ENCODE peak calls at places on chromosomes 1 and 21, in six cellular contexts. Z, K, G, D, S and R are unnamed samples.

GRCh38 chr1:193408782-193409293 is 222.4 kb upstream of the B3GALT2 start:
- DNase-seq in K (no peak), G (no peak), D (peak; percentile 74), Z (peak; percentile 75), S (peak; percentile 90), R (peak; percentile 92)

GRCh38 chr1:29682171-29682917 is 446.0 kb downstream of the PTPRU start:
- DNase-seq in D (no peak), G (peak; percentile 42), S (no peak), Z (no peak), K (no peak), R (no peak)

GRCh38 chr1:88079036-88079435 is 605.0 kb upstream of the PKN2 start:
- DNase-seq in S (peak; percentile 21), D (peak; percentile 70), Z (peak; percentile 13), K (peak; percentile 24), G (no peak), R (peak; percentile 7)

GRCh38 chr1:27604579-27605299 is 795 bp upstream of the AHDC1 start:
- DNase-seq in S (no peak), G (peak; percentile 77), D (peak; percentile 73), K (no peak), Z (no peak), R (no peak)

GRCh38 chr1:214934035-214934434 is 148.5 kb upstream of the KCNK2 start:
- DNase-seq in Z (no peak), K (no peak), S (no peak), G (no peak), D (no peak), R (no peak)

GRCh38 chr1:53394306-53394705 is 64.9 kb upstream of the DMRTB1 start:
- DNase-seq in K (no peak), Z (no peak), S (no peak), G (no peak), D (no peak), R (no peak)

GRCh38 chr21:21196087-21196486 is 197.9 kb downstream of the NCAM2 start:
- DNase-seq in S (no peak), D (no peak), G (no peak), Z (peak; percentile 39), K (no peak), R (no peak)

GRCh38 chr1:55284856-55285255 is 69.7 kb upstream of the USP24 start:
- DNase-seq in Z (peak; percentile 60), G (no peak), K (peak; percentile 24), S (peak; percentile 67), D (peak; percentile 48), R (peak; percentile 59)

GRCh38 chr1:33572387-33572786 is 99.9 kb downstream of the ZSCAN20 start:
- DNase-seq in K (no peak), G (no peak), Z (no peak), D (no peak), S (no peak), R (no peak)

GRCh38 chr1:3069491-3070303 is 694 bp downstream of the PRDM16 start:
- DNase-seq in G (peak; percentile 67), D (peak; percentile 67), K (no peak), Z (peak; percentile 19), S (peak; percentile 46), R (no peak)

GRCh38 chr1:28601696-28602095 is 9.6 kb downstream of the RAB42 start:
- DNase-seq in Z (peak; percentile 97), S (peak; percentile 90), K (no peak), G (no peak), D (peak; percentile 79), R (peak; percentile 22)

GRCh38 chr1:172360960-172361359 is 59.5 kb upstream of the C1orf105 start:
- DNase-seq in S (no peak), Z (no peak), G (no peak), K (no peak), D (no peak), R (no peak)

GRCh38 chr1:172359531-172359991 is 60.9 kb upstream of the C1orf105 start:
- DNase-seq in K (no peak), S (peak; percentile 66), G (no peak), Z (peak; percentile 54), D (no peak), R (no peak)

GRCh38 chr1:172363852-172364251 is 56.6 kb upstream of the C1orf105 start:
- DNase-seq in G (no peak), Z (no peak), D (no peak), K (no peak), S (no peak), R (no peak)

GRCh38 chr1:172357753-172358152 is 62.7 kb upstream of the C1orf105 start:
- DNase-seq in Z (no peak), D (no peak), S (peak; percentile 25), K (no peak), G (no peak), R (no peak)

GRCh38 chr1:172360511-172360910 is 60.0 kb upstream of the C1orf105 start:
- DNase-seq in K (peak; percentile 31), Z (no peak), G (no peak), D (peak; percentile 92), S (no peak), R (no peak)
- H3K4me1 ChIP-seq in K (peaks cover 7% of the 10 kb centered on the region), Z (peaks cover 10% of the 10 kb centered on the region), G (peaks cover 23% of the 10 kb centered on the region), D (peaks cover 10% of the 10 kb centered on the region), S (peaks cover 5% of the 10 kb centered on the region), R (peaks cover 11% of the 10 kb centered on the region)

GRCh38 chr1:31410871-31411270 is 2.1 kb upstream of the SERINC2 start:
- DNase-seq in Z (peak; percentile 70), K (no peak), S (no peak), G (no peak), D (no peak), R (no peak)

GRCh38 chr1:31413405-31414005 is 492 bp downstream of the SERINC2 start:
- DNase-seq in D (peak; percentile 51), K (peak; percentile 43), Z (no peak), S (peak; percentile 59), G (peak; percentile 74), R (peak; percentile 53)

GRCh38 chr1:31414692-31415370 is 1.8 kb downstream of the SERINC2 start:
- DNase-seq in K (no peak), G (no peak), S (no peak), D (no peak), Z (no peak), R (peak; percentile 84)

GRCh38 chr1:31412205-31412604 is 808 bp upstream of the SERINC2 start:
- DNase-seq in D (no peak), K (no peak), G (no peak), Z (no peak), S (no peak), R (no peak)

GRCh38 chr1:31412732-31413404 is at the start of gene SERINC2:
- DNase-seq in D (peak; percentile 42), G (peak; percentile 81), Z (no peak), S (no peak), K (peak; percentile 26), R (peak; percentile 59)
- H4K8ac ChIP-seq in D (no peak within 1 kb of the TSS), G (peak within 1 kb of the TSS; percentile 93), Z (peak within 1 kb of the TSS; percentile 64), S (peak within 1 kb of the TSS; percentile 8), K (no peak within 1 kb of the TSS), R (peak within 1 kb of the TSS; percentile 33)

DNA sequence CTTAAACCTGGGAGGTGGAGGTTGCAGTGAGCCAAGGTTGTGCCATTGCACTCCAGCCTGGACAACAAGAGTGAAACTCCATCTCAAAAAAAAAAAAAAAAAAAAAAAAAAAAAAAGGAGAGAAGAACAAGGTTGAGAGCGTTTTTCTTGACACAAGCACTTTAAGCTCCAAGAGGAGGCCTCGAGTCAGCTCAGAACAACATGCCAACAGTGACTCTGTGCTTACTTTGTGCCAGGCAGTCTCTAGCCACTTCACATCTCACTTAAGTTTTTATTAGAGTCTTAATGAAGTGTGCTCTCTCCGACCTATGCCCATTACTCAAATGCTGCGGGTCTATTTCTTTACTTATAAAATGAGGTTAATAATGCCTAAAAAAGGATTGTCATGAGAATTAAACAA is 13.0 kb downstream of the ATP1A1 start:
- DNase-seq in D (no peak), G (no peak), S (no peak), K (no peak), Z (no peak), R (no peak)
- H3K36me3 ChIP-seq in D (peaks cover 30% of the 10 kb centered on the region), G (peaks cover 64% of the 10 kb centered on the region), S (peaks cover 73% of the 10 kb centered on the region), K (peaks cover 33% of the 10 kb centered on the region), Z (peaks cover 38% of the 10 kb centered on the region), R (peaks cover 19% of the 10 kb centered on the region)

DNA sequence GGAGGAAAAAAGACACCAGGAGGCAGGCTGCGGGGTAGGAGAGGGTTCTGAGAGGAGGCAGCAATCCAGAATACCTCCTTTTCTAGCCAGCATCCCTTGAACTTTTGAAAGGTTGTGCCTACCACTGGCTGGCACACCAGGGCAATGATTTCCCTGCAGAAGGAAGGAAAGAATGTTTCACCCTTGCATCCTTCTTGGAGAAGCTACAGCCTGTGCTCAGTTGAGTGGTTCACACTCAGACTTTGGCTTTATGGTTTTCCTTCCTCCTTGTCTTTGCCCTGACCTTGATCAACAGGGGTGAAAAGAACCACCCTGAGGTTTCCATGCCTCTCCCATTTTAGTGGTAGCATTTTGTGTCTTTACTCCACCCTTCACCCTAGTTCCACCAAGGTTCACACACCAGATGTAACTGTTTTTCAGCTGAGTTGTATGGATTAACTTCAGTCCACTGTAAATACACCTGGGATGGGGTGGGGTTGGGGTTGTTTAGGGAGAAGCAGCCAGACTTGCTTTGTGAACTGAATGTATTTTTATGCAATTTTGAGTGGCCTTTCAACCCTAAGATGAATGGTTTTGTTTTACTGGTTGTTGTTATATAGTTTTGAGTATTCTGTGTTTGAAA is 122.3 kb downstream of the SYT2 start:
- DNase-seq in Z (no peak), G (no peak), S (no peak), K (no peak), D (no peak), R (no peak)
- H3K4me1 ChIP-seq in Z (peaks cover 46% of the 10 kb centered on the region), G (no peaks in the 10 kb centered on the region), S (peaks cover 30% of the 10 kb centered on the region), K (peaks cover 17% of the 10 kb centered on the region), D (peaks cover 21% of the 10 kb centered on the region), R (peaks cover 40% of the 10 kb centered on the region)

GRCh38 chr1:43982798-43983197 is 3.8 kb downstream of the B4GALT2 start:
- DNase-seq in G (no peak), Z (no peak), D (no peak), S (no peak), K (no peak), R (no peak)
- H4K8ac ChIP-seq in G (no peak overlapping the region), Z (no peak overlapping the region), D (no peak overlapping the region), S (no peak overlapping the region), K (no peak overlapping the region), R (no peak overlapping the region)

GRCh38 chr21:43978060-43978459 is 34.0 kb upstream of the TRAPPC10 start:
- DNase-seq in S (no peak), G (no peak), D (no peak), K (no peak), Z (no peak), R (no peak)
- H3K36me3 ChIP-seq in S (peaks cover 18% of the 10 kb centered on the region), G (no peaks in the 10 kb centered on the region), D (no peaks in the 10 kb centered on the region), K (no peaks in the 10 kb centered on the region), Z (peaks cover 20% of the 10 kb centered on the region), R (no peaks in the 10 kb centered on the region)

DNA sequence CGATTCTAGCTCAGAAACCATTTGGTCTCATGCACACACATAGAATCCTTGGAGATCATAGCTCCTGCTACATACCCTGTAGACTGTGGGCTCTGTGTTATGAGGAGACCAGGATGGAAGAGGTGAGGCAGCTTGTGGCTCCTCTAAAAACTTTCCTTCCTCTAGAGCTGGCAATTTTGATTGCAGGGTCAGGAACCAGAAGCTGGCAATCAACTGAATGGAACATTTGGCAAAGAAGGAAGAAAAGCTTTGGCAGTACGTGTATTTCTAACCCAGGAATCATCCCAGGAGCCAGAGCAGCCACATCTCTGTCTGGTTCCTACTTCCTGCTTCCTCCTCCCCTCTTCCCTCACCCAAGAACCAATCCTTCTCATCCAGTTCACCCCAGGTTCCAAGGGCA is 15.7 kb downstream of the PIK3C2B start:
- DNase-seq in S (no peak), K (no peak), Z (no peak), D (no peak), G (no peak), R (no peak)
- H3K4me1 ChIP-seq in S (peaks cover 15% of the 10 kb centered on the region), K (peaks cover 29% of the 10 kb centered on the region), Z (peaks cover 6% of the 10 kb centered on the region), D (peaks cover 11% of the 10 kb centered on the region), G (peaks cover 7% of the 10 kb centered on the region), R (peaks cover 11% of the 10 kb centered on the region)